ENCODE peak calls at places on chromosomes 6 and 20, in ten cellular contexts. J is K562, B is right lobe of liver, U is A549, L is testis, A is IMR-90, S is transverse colon, N is body of pancreas, G is ovary, R is stomach. W is an unnamed sample.

GRCh38 chr20:57545927-57546662 is 14.8 kb upstream of the PCK1 start:
- DNase-seq in N (no peak), J (no peak), L (no peak), G (no peak), S (no peak), A (no peak), U (no peak), B (no peak), R (no peak), W (no peak)

GRCh38 chr6:144599615-144600014 is 314.5 kb downstream of the UTRN start:
- DNase-seq in L (no peak), G (no peak), U (no peak), R (no peak), B (no peak), A (no peak), J (no peak), S (no peak), N (no peak), W (no peak)

GRCh38 chr20:10524034-10524476 is 89.0 kb downstream of the SLX4IP start:
- DNase-seq in A (peak; percentile 41), J (no peak), R (no peak), U (no peak), B (no peak), N (peak; percentile 47), G (peak; percentile 74), L (peak; percentile 51), S (peak; percentile 60), W (no peak)

GRCh38 chr6:44498436-44498835 is 110.9 kb downstream of the CDC5L start:
- DNase-seq in S (no peak), N (no peak), L (no peak), U (no peak), A (no peak), J (no peak), B (no peak), R (no peak), G (no peak), W (no peak)

GRCh38 chr6:46993846-46994245 is 48.3 kb downstream of the ADGRF1 start:
- DNase-seq in A (peak; percentile 54), J (no peak), S (no peak), N (no peak), R (no peak), B (no peak), L (no peak), U (peak; percentile 61), G (no peak), W (no peak)

GRCh38 chr6:87481936-87482335 is 9.2 kb downstream of the SLC35A1 start:
- DNase-seq in B (no peak), A (no peak), R (no peak), N (no peak), S (no peak), L (no peak), J (no peak), U (no peak), G (no peak), W (no peak)

GRCh38 chr20:17327185-17327780 is 100.4 kb downstream of the PCSK2 start:
- DNase-seq in A (no peak), S (no peak), N (peak; percentile 18), R (no peak), J (no peak), B (no peak), U (no peak), L (peak; percentile 36), G (no peak), W (peak; percentile 62)

GRCh38 chr20:31638317-31638716 is 605 bp downstream of the COX4I2 start:
- DNase-seq in B (no peak), U (no peak), N (no peak), G (no peak), S (no peak), J (no peak), L (no peak), A (no peak), R (no peak), W (no peak)

GRCh38 chr6:71855406-71855805 is 30.9 kb upstream of the RIMS1 start:
- DNase-seq in R (no peak), S (no peak), U (peak; percentile 5), B (no peak), J (no peak), G (no peak), L (no peak), N (no peak), A (no peak), W (no peak)

GRCh38 chr6:33450434-33450833 is 3.9 kb upstream of the ZBTB9 start:
- DNase-seq in B (no peak), N (no peak), A (no peak), R (no peak), L (no peak), J (no peak), U (no peak), G (no peak), S (no peak), W (no peak)

GRCh38 chr6:112780498-112781096 is 433.5 kb downstream of the RFPL4B start:
- DNase-seq in B (peak; percentile 31), S (peak; percentile 78), A (peak; percentile 84), G (peak; percentile 80), U (peak; percentile 71), R (peak; percentile 73), N (peak; percentile 72), J (peak; percentile 61), L (peak; percentile 85), W (peak; percentile 53)

GRCh38 chr6:56699066-56699654 is 56.5 kb upstream of the DST start:
- DNase-seq in B (no peak), S (no peak), R (no peak), J (peak; percentile 8), U (no peak), L (no peak), A (peak; percentile 53), G (no peak), N (no peak), W (no peak)

DNA sequence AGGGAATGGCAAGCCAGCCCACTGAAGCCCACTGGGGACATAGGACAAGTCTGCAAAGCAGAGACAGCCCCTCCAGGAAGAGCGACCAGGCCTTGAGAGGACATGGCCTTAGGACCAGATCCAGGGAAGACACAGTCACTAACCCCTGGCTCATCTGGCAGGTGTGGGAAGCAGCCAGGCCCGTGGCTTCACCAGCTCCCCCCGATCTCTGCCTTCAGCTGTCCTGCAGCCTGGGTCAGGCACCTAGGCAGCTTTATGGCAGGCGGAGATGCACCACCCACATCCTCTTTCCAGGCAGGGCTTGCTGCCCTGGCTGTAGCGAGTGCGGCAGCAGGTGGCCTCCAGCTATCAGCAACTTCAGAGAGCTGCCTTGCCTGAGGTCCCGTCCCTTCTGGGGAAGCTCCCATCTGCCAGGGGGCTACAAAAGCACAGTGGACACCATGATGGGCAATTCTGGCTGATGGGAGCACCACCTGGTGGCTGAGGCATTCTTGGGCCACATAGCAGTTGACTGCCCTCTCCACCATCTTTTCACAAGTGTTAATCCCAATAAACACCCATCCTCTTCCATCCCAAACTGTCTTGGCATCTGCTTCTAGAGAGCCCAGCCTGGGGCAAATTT is 85.8 kb downstream of the DZANK1 start:
- DNase-seq in B (no peak), A (no peak), N (no peak), S (no peak), U (no peak), J (no peak), G (no peak), L (no peak), R (no peak), W (no peak)
- TF ChIP-seq CTCF in B (no peak), A (no peak), N (no peak), S (no peak), U (no peak), J (no peak), G (no peak), L (no peak), R (no peak), W (no peak)

DNA sequence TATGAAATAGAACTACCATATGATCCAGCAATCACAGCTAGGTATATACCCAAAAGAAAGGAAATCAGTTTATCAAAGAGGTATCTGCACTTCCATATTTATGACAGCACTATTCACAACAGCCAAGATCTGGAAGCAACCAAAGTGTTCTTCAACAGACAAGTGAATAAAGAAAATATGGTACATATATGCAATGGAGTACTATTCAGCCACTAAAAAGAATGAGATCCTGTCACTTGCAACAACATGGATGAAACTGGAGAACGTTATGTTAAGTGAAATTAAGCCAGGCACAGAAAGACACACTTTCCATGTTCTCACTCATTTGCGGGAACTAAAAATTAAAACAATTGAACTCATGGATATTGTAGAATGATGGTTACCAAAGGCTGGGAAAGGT is 15.3 kb downstream of the PCNA start:
- DNase-seq in L (no peak), J (no peak), U (no peak), B (no peak), S (no peak), G (no peak), R (no peak), A (no peak), N (no peak), W (no peak)
- H3K4me1 ChIP-seq in L (no peaks in the 10 kb centered on the region), J (no peaks in the 10 kb centered on the region), U (peaks cover 10% of the 10 kb centered on the region), B (no peaks in the 10 kb centered on the region), S (no peaks in the 10 kb centered on the region), G (no peaks in the 10 kb centered on the region), R (no peaks in the 10 kb centered on the region), A (no peaks in the 10 kb centered on the region), N (no peaks in the 10 kb centered on the region), W (peaks cover 13% of the 10 kb centered on the region)

GRCh38 chr20:51106011-51106410 is 83.1 kb upstream of the KCNG1 start:
- DNase-seq in R (no peak), G (no peak), A (no peak), B (no peak), N (no peak), U (no peak), S (no peak), L (no peak), J (no peak), W (no peak)

GRCh38 chr20:51104960-51105460 is 82.1 kb upstream of the KCNG1 start:
- DNase-seq in R (no peak), N (no peak), G (no peak), S (no peak), L (no peak), J (no peak), B (no peak), A (no peak), U (no peak), W (no peak)

DNA sequence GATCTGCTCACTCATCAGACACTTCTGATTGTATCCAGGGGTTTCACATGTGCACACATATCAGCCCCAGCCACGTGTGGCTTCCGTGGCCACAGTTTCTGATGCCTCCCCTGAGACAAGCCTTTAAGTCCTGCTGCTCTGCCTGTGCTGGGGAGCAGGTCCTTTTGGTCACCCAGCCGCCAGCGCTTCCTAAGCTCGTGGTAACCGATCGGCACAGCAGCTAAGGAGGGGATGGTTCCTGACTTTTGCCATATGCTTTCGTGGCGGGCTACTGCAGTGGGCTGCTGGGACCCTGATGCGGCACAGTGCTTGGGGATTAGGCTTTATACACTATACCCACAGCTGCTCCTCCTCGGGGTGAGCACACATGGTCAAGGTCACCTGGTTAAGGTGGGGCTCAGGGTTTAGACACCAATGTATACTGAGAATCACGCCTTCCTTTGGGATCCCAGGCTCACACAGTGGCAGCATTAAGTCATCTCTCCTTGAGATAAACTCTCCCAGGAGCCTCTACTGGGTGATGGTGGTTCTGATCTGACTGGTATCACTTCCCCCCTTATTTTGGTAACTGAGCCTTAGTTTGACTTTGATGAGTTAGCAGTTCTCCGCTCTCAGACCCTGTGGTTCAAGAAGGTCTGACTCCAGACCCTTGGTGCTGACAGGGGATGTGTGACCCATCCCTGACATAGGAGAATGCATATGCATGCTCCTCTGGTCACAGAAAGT is 85.9 kb upstream of the KCNG1 start:
- DNase-seq in N (no peak), G (no peak), L (no peak), R (no peak), A (no peak), B (no peak), S (no peak), J (no peak), U (no peak), W (no peak)
- TF ChIP-seq POLR2A in N (no peak), G (no peak), L (no peak), R (no peak), A (no peak), B (no peak), S (no peak), J (no peak), U (no peak), W (no peak)

GRCh38 chr6:116371384-116372209 is 850 bp downstream of the DSE start:
- DNase-seq in B (peak; percentile 67), J (no peak), S (peak; percentile 64), L (peak; percentile 79), N (peak; percentile 43), U (peak; percentile 69), R (peak; percentile 56), G (peak; percentile 89), A (peak; percentile 94), W (peak; percentile 86)
- TF ChIP-seq CTCF in B (no peak), J (no peak), S (no peak), L (no peak), N (no peak), U (no peak), R (no peak), G (no peak), A (no peak), W (no peak)